ENCODE peak calls at places on chromosomes 5 and 9, in nine cellular contexts. Z is left cardiac atrium; X is cardiac fibroblast; U is frontal cortex; H is kidney glomerular epithelial cell; M is NCI-H2171 treated with DMSO at 0.1 percent for 48 hours; Q is hypothalamus; W is nephron progenitor cell; V is stimulated activated CD4-positive, alpha-beta T cell treated with anti-CD3 and anti-CD28 coated beads, Interleukin-1b, Interleukin-23, amount 100 ng/mL, for 24 hours. P is an unnamed sample.

GRCh38 chr5:73218552-73219171 is 45.7 kb downstream of the TMEM174 start:
- DNase-seq in Z (no peak), X (peak; percentile 54), U (no peak), H (peak; percentile 61), M (peak; percentile 4), Q (no peak), W (no peak), V (no peak), P (no peak)

GRCh38 chr5:611731-612486 is at the start of gene CEP72:
- DNase-seq in Z (peak; percentile 92), X (peak; percentile 89), U (peak; percentile 99), H (peak; percentile 67), M (peak; percentile 91), Q (peak; percentile 92), W (peak; percentile 97), V (peak; percentile 98), P (peak; percentile 95)

GRCh38 chr9:93952784-93953491 is 2.2 kb downstream of the BARX1 start:
- DNase-seq in Z (no peak), X (no peak), U (no peak), H (no peak), M (no peak), Q (no peak), W (peak; percentile 54), V (no peak), P (no peak)

GRCh38 chr9:107999890-108000289 is 510.3 kb upstream of the KLF4 start:
- DNase-seq in Z (no peak), X (peak; percentile 6), U (no peak), H (no peak), M (no peak), Q (no peak), W (no peak), V (no peak), P (no peak)

GRCh38 chr9:35696520-35697215 is 6.9 kb upstream of the TPM2 start:
- DNase-seq in Z (no peak), X (peak; percentile 62), U (peak; percentile 68), H (no peak), M (peak; percentile 16), Q (peak; percentile 4), W (peak; percentile 66), V (no peak), P (peak; percentile 68)

GRCh38 chr9:9774471-9774870 is 838.3 kb downstream of the PTPRD start:
- DNase-seq in Z (no peak), X (no peak), U (no peak), H (no peak), M (no peak), Q (no peak), W (no peak), V (no peak), P (no peak)

GRCh38 chr5:111404270-111404769 is 108.0 kb downstream of the STARD4 start:
- DNase-seq in Z (no peak), X (no peak), U (no peak), H (no peak), M (no peak), Q (no peak), W (no peak), V (no peak), P (no peak)

GRCh38 chr9:123723135-123723875 is 206.6 kb downstream of the DENND1A start:
- DNase-seq in Z (no peak), X (no peak), U (no peak), H (no peak), M (no peak), Q (no peak), W (no peak), V (no peak), P (no peak)

GRCh38 chr5:35016179-35017056 is 31.3 kb downstream of the AGXT2 start:
- DNase-seq in Z (no peak), X (no peak), U (no peak), H (no peak), M (no peak), Q (no peak), W (no peak), V (no peak), P (no peak)

GRCh38 chr9:124559871-124560270 is 52.7 kb upstream of the NR5A1 start:
- DNase-seq in Z (no peak), X (peak; percentile 16), U (no peak), H (no peak), M (no peak), Q (no peak), W (no peak), V (no peak), P (no peak)

GRCh38 chr5:60993875-60994571 is 49.0 kb downstream of the NDUFAF2 start:
- DNase-seq in Z (no peak), X (no peak), U (no peak), H (no peak), M (peak; percentile 51), Q (no peak), W (no peak), V (no peak), P (peak; percentile 55)

GRCh38 chr9:10112798-10113197 is 500.0 kb downstream of the PTPRD start:
- DNase-seq in Z (peak; percentile 19), X (no peak), U (peak; percentile 1), H (no peak), M (no peak), Q (no peak), W (no peak), V (no peak), P (peak; percentile 28)

P was measured in left ventricle myocardium superior.